ENCODE peak calls at places on chromosomes 3 and 15, in seven cellular contexts. B is progenitor cell of endocrine pancreas, F is cardiac fibroblast, X is fibroblast of mammary gland, T is RWPE1, I is ovary, U is glutamatergic neuron. J is an unnamed sample.

GRCh38 chr3:143650120-143650519 is 198.1 kb downstream of the SLC9A9 start:
- DNase-seq in F (no peak), U (no peak), T (no peak), B (no peak), X (no peak), I (no peak), J (no peak)

GRCh38 chr3:141294848-141295247 is 63.2 kb downstream of the PXYLP1 start:
- DNase-seq in B (no peak), X (peak), U (no peak), F (peak), T (peak), I (no peak), J (no peak)

GRCh38 chr3:85821130-85821756 is 862.5 kb downstream of the CADM2 start:
- DNase-seq in F (peak), T (peak), B (no peak), I (no peak), U (peak), X (no peak), J (peak)

GRCh38 chr3:43525941-43526607 is 95.7 kb downstream of the ANO10 start:
- DNase-seq in X (peak), B (no peak), T (no peak), I (no peak), F (peak), U (no peak), J (no peak)

GRCh38 chr3:16085884-16086608 is 88.4 kb upstream of the GALNT15 start:
- DNase-seq in B (no peak), F (peak), X (peak), U (no peak), I (peak), T (no peak), J (no peak)

GRCh38 chr3:126541628-126542339 is 16.9 kb downstream of the C3orf22 start:
- DNase-seq in U (peak), T (no peak), B (peak), F (no peak), I (peak), X (no peak), J (no peak)

GRCh38 chr15:72982750-72983149 is 69.5 kb upstream of the NEO1 start:
- DNase-seq in T (no peak), B (no peak), I (no peak), F (no peak), X (peak), U (no peak), J (no peak)

GRCh38 chr15:65318870-65319356 is 14.4 kb downstream of the RNU5B-1 start:
- DNase-seq in F (peak), B (peak), X (peak), U (peak), T (peak), I (peak), J (peak)

GRCh38 chr3:116188231-116188785 is 257.0 kb downstream of the LSAMP start:
- DNase-seq in F (peak), I (no peak), U (peak), T (no peak), X (peak), B (no peak), J (no peak)

GRCh38 chr15:91515188-91515754 is 338.2 kb upstream of the SLCO3A1 start:
- DNase-seq in I (peak), B (no peak), T (peak), F (peak), X (peak), U (no peak), J (no peak)

GRCh38 chr3:134357914-134358811 is 16.1 kb downstream of the AMOTL2 start:
- DNase-seq in X (peak), F (peak), T (peak), U (peak), I (peak), B (no peak), J (peak)

GRCh38 chr3:50428007-50428633 is 68.8 kb upstream of the TMEM115 start:
- DNase-seq in I (no peak), B (no peak), F (no peak), T (peak), X (no peak), U (no peak), J (no peak)

GRCh38 chr3:125257563-125257962 is 45.0 kb upstream of the SLC12A8 start:
- DNase-seq in T (no peak), F (peak), X (no peak), U (no peak), I (no peak), B (no peak), J (no peak)

GRCh38 chr15:65963911-65964482 is 94.7 kb downstream of the RAB11A start:
- DNase-seq in I (no peak), X (no peak), B (no peak), U (no peak), T (no peak), F (no peak), J (no peak)

GRCh38 chr3:12677616-12678015 is 13.7 kb upstream of the RAF1 start:
- DNase-seq in B (no peak), F (no peak), T (no peak), I (no peak), U (no peak), X (no peak), J (no peak)

GRCh38 chr3:12681089-12681488 is 17.2 kb upstream of the RAF1 start:
- DNase-seq in X (no peak), B (no peak), I (no peak), U (no peak), T (no peak), F (no peak), J (no peak)

GRCh38 chr3:12679468-12679867 is 15.6 kb upstream of the RAF1 start:
- DNase-seq in X (peak), I (no peak), U (no peak), B (no peak), F (peak), T (peak), J (no peak)

GRCh38 chr3:12686096-12686495 is 22.2 kb upstream of the RAF1 start:
- DNase-seq in U (no peak), F (no peak), B (no peak), I (no peak), T (no peak), X (no peak), J (no peak)

DNA sequence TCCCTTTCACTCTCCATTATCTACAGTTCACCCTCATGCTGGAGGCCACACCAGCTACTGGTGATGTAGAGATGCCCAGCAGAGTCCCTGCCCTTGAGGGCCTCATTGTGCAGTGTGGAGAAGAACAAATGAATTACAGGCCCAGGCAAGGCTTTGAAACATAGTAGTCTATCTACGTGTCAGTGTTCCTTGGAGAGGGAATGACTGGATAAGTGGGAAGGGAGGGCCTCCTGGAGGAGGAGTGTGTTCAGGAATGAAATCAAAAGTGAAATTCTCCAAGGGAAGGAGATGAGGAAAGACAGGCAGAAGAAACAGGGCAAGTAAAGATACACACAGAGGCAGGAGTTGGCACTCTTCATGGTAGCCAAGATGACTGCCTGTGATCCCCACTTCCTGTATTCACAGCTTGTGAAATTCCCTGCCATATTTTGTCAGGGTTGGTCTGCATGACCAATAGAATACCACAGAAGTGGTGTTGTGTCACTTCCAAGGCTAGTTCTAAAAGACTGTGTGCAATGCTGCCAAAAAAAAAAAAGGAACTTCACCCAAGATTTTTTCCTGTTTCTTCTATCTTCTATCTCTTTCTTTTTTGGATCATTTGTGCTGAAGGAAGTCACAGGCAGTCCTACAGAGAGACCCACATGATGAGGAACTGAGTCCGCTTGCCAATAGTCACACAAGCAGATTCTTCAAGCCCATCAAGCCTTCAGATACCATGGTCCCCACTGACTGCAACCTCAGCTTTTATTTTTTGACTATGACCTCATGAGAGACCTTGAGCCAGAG is 17.9 kb upstream of the RAF1 start:
- DNase-seq in U (no peak), B (no peak), T (no peak), I (no peak), F (peak), X (peak), J (peak)
- TF ChIP-seq CTCF in U (no peak), B (no peak), T (no peak), I (no peak), F (no peak), X (no peak), J (no peak)

GRCh38 chr3:4061201-4061600 is 242.0 kb upstream of the SETMAR start:
- DNase-seq in B (no peak), I (no peak), U (no peak), F (no peak), X (no peak), T (no peak), J (no peak)

GRCh38 chr3:4060608-4061007 is 242.6 kb upstream of the SETMAR start:
- DNase-seq in I (no peak), B (no peak), F (no peak), U (no peak), X (no peak), T (no peak), J (no peak)

GRCh38 chr3:4061854-4062360 is 241.3 kb upstream of the SETMAR start:
- DNase-seq in F (no peak), U (no peak), I (no peak), B (no peak), X (no peak), T (no peak), J (no peak)

GRCh38 chr3:4062621-4063020 is 240.5 kb upstream of the SETMAR start:
- DNase-seq in B (no peak), F (no peak), X (no peak), I (no peak), U (no peak), T (no peak), J (no peak)

DNA sequence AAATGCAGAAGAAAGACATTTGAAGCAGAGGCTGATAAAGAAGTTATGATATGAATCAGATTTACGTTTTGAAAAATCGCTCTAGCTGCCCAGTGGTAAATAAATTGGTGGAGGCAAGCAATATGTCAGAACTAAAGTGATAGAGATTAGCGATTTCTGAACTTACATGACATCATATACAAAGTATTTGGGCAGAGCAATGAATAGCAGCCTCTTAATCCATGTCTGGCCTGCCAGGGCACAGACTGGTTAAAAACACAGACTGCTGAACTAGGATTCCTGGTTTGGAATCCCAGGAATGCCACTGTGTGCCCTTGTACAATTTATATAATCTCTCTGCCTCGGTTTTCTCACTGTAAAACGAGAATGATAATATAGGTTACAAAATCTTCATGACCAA is 243.1 kb upstream of the SETMAR start:
- DNase-seq in I (no peak), B (no peak), T (peak), F (no peak), X (no peak), U (no peak), J (no peak)
- TF ChIP-seq CTCF in I (no peak), B (no peak), T (no peak), F (no peak), X (no peak), U (no peak), J (no peak)

GRCh38 chr3:54905230-54905888 is 22.5 kb downstream of the LRTM1 start:
- DNase-seq in F (peak), B (no peak), U (no peak), I (no peak), X (peak), T (no peak), J (no peak)
- TF ChIP-seq CTCF in F (no peak), B (no peak), U (no peak), I (no peak), X (no peak), T (no peak), J (no peak)

DNA sequence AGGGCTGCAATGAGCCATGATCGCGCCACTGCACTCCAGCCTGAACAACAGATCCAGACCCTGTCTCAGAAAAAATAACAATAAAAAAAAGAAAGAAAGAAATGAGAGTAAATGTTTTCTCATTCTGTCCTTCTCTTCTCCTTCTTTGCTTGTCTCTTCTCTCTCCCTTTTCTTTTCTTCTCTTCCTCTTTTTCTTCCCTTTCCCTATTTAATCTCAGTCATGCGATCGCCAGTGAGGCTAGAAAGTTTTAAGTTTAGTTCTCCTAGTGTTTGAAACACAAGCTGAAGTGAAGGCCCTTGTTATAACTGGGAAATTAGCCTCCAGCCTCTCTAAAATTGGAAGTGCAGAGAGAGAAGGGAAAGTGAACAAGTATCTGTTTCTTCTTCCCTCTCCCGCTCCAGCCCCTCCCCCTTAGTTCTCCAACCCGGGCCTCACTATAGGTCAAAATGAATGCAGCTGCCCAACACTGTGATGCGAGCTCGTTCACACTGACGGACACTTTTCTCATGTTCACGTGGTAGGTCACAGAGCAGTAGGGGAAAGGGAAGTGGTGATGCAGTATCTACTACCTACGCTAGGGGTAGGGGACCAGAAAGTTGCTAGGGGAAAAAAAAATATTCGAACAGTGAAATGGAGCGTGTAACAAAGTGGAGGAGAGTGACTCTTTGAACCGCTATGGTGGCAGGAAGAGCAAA is 23.4 kb upstream of the TSC22D2 start:
- DNase-seq in B (no peak), X (peak), T (no peak), I (no peak), F (no peak), U (peak), J (peak)
- TF ChIP-seq CTCF in B (peak), X (no peak), T (no peak), I (no peak), F (peak), U (peak), J (peak)

GRCh38 chr15:46280753-46281521 is 646.1 kb downstream of the SQOR start:
- DNase-seq in B (no peak), F (peak), I (no peak), T (no peak), U (no peak), X (no peak), J (no peak)
- TF ChIP-seq CTCF in B (peak), F (no peak), I (no peak), T (no peak), U (no peak), X (no peak), J (no peak)

GRCh38 chr3:190019020-190019419 is 101.7 kb downstream of the P3H2 start:
- DNase-seq in I (no peak), B (no peak), U (no peak), X (no peak), T (no peak), F (no peak), J (no peak)

GRCh38 chr3:190016966-190017365 is 103.7 kb downstream of the P3H2 start:
- DNase-seq in X (no peak), I (no peak), B (no peak), F (no peak), U (no peak), T (no peak), J (no peak)

GRCh38 chr3:190018460-190018859 is 102.2 kb downstream of the P3H2 start:
- DNase-seq in I (no peak), B (no peak), T (no peak), U (no peak), F (no peak), X (no peak), J (no peak)

GRCh38 chr3:190017575-190018288 is 103.0 kb downstream of the P3H2 start:
- DNase-seq in F (peak), X (peak), T (peak), I (no peak), U (no peak), B (no peak), J (peak)

GRCh38 chr3:190019840-190020239 is 100.9 kb downstream of the P3H2 start:
- DNase-seq in X (no peak), F (no peak), T (no peak), U (no peak), I (no peak), B (no peak), J (no peak)
- TF ChIP-seq CTCF in X (no peak), F (no peak), T (no peak), U (no peak), I (no peak), B (no peak), J (peak)

GRCh38 chr15:80461370-80462060 is 57.3 kb downstream of the ARNT2 start:
- DNase-seq in I (no peak), X (no peak), B (no peak), T (no peak), U (no peak), F (no peak), J (no peak)
- TF ChIP-seq CTCF in I (no peak), X (no peak), B (no peak), T (no peak), U (no peak), F (no peak), J (no peak)

J was measured in GM12865.